ENCODE peak calls at places on chromosomes 3 and 15, in five cellular contexts. N, Q, B, F and O are unnamed samples.

GRCh38 chr15:89442671-89443307 is 53.6 kb downstream of the RHCG start:
- DNase-seq in F (peak), Q (peak), N (peak), B (peak), O (peak)

GRCh38 chr15:39478996-39479395 is 101.9 kb upstream of the THBS1 start:
- DNase-seq in N (no peak), B (no peak), F (no peak), Q (no peak), O (no peak)

GRCh38 chr15:39429898-39430357 is 151.0 kb upstream of the THBS1 start:
- DNase-seq in N (peak), B (no peak), Q (no peak), F (no peak), O (no peak)

GRCh38 chr15:58980351-58980939 is 7.0 kb upstream of the RNF111 start:
- DNase-seq in Q (no peak), F (peak), B (peak), N (no peak), O (no peak)

GRCh38 chr15:44035781-44036699 is 159.0 kb downstream of the FRMD5 start:
- DNase-seq in F (no peak), Q (no peak), B (no peak), N (no peak), O (no peak)

GRCh38 chr15:94297543-94297942 is 66.2 kb downstream of the MCTP2 start:
- DNase-seq in N (no peak), F (no peak), B (no peak), Q (no peak), O (no peak)

GRCh38 chr15:100694381-100695012 is 92.1 kb downstream of the ASB7 start:
- DNase-seq in F (no peak), N (no peak), B (no peak), Q (no peak), O (no peak)

GRCh38 chr3:16480861-16481569 is 32.5 kb downstream of the RFTN1 start:
- DNase-seq in F (no peak), B (no peak), Q (no peak), N (peak), O (peak)

GRCh38 chr3:157120071-157120892 is 39.7 kb downstream of the CCNL1 start:
- DNase-seq in F (no peak), B (no peak), Q (peak), N (no peak), O (no peak)